ENCODE peak calls at places on chromosomes 7 and 10, in four cellular contexts. One of them, this sample, is unnamed.
A peak's percentile ranks its signal among the peaks of the same experiment; 100 is the strongest.

GRCh38 chr7:121385800-121386179 is 10.3 kb downstream of the FAM3C start:
- DNase-seq in GM12878: peak; percentile 76
- DNase-seq in K562: no peak
- DNase-seq in SK-N-SH: no peak
- DNase-seq in this sample: no peak

GRCh38 chr10:30732671-30733070 is 103.1 kb upstream of the LYZL2 start:
- DNase-seq in GM12878: no peak
- DNase-seq in K562: no peak
- DNase-seq in SK-N-SH: no peak
- DNase-seq in this sample: no peak

GRCh38 chr7:33973235-33974015 is 68.1 kb downstream of the BMPER start:
- DNase-seq in GM12878: no peak
- DNase-seq in K562: no peak
- DNase-seq in SK-N-SH: no peak
- DNase-seq in this sample: no peak

GRCh38 chr10:119281581-119282071 is 74.3 kb downstream of the GRK5 start:
- DNase-seq in GM12878: no peak
- DNase-seq in K562: no peak
- DNase-seq in SK-N-SH: peak; percentile 90
- DNase-seq in this sample: no peak

GRCh38 chr7:147276783-147277370 is 1160.3 kb downstream of the CNTNAP2 start:
- DNase-seq in GM12878: no peak
- DNase-seq in K562: no peak
- DNase-seq in SK-N-SH: no peak
- DNase-seq in this sample: no peak

GRCh38 chr10:53356616-53357349 is 584.2 kb upstream of the MBL2 start:
- DNase-seq in GM12878: no peak
- DNase-seq in K562: no peak
- DNase-seq in SK-N-SH: no peak
- DNase-seq in this sample: no peak

GRCh38 chr10:133123746-133124356 is 36.1 kb downstream of the ADGRA1 start:
- DNase-seq in GM12878: no peak
- DNase-seq in K562: no peak
- DNase-seq in SK-N-SH: no peak
- DNase-seq in this sample: peak; percentile 7

GRCh38 chr7:140623995-140624902 is 16.4 kb downstream of the DENND2A start:
- DNase-seq in GM12878: no peak
- DNase-seq in K562: no peak
- DNase-seq in SK-N-SH: no peak
- DNase-seq in this sample: no peak

GRCh38 chr7:74115326-74115725 is 31.7 kb downstream of the LIMK1 start:
- DNase-seq in GM12878: no peak
- DNase-seq in K562: no peak
- DNase-seq in SK-N-SH: peak; percentile 77
- DNase-seq in this sample: peak; percentile 75

GRCh38 chr10:62047960-62048383 is 146.5 kb downstream of the ARID5B start:
- DNase-seq in GM12878: no peak
- DNase-seq in K562: no peak
- DNase-seq in SK-N-SH: no peak
- DNase-seq in this sample: no peak

GRCh38 chr7:390761-391410 is 100.9 kb downstream of the FOXL3 start:
- DNase-seq in GM12878: no peak
- DNase-seq in K562: peak; percentile 4
- DNase-seq in SK-N-SH: peak; percentile 38
- DNase-seq in this sample: no peak

GRCh38 chr10:102120987-102121738 is 995 bp upstream of the LDB1 start:
- DNase-seq in GM12878: no peak
- DNase-seq in K562: peak; percentile 49
- DNase-seq in SK-N-SH: peak; percentile 74
- DNase-seq in this sample: peak; percentile 89

GRCh38 chr10:17527530-17528146 is 73.2 kb upstream of the ST8SIA6 start:
- DNase-seq in GM12878: no peak
- DNase-seq in K562: no peak
- DNase-seq in SK-N-SH: no peak
- DNase-seq in this sample: no peak

GRCh38 chr10:117375360-117376147 is at the start of gene PDZD8:
- DNase-seq in GM12878: peak; percentile 33
- DNase-seq in K562: peak; percentile 88
- DNase-seq in SK-N-SH: peak; percentile 96
- DNase-seq in this sample: peak; percentile 92

GRCh38 chr10:111934926-111935325 is 248.6 kb downstream of the GPAM start:
- DNase-seq in GM12878: no peak
- DNase-seq in K562: no peak
- DNase-seq in SK-N-SH: no peak
- DNase-seq in this sample: no peak

GRCh38 chr7:128233471-128233870 is 7.6 kb upstream of the LEP start:
- DNase-seq in GM12878: no peak
- DNase-seq in K562: no peak
- DNase-seq in SK-N-SH: no peak
- DNase-seq in this sample: no peak

GRCh38 chr10:59894114-59894513 is 12.2 kb downstream of the CCDC6 start:
- DNase-seq in GM12878: no peak
- DNase-seq in K562: no peak
- DNase-seq in SK-N-SH: no peak
- DNase-seq in this sample: no peak

GRCh38 chr10:83648184-83648583 is 491.1 kb upstream of the GHITM start:
- DNase-seq in GM12878: no peak
- DNase-seq in K562: no peak
- DNase-seq in SK-N-SH: no peak
- DNase-seq in this sample: no peak

GRCh38 chr7:78529392-78529791 is 730.8 kb downstream of the PHTF2 start:
- DNase-seq in GM12878: no peak
- DNase-seq in K562: no peak
- DNase-seq in SK-N-SH: no peak
- DNase-seq in this sample: no peak

GRCh38 chr7:159147687-159148086 is 3.0 kb upstream of the VIPR2 start:
- DNase-seq in GM12878: no peak
- DNase-seq in K562: no peak
- DNase-seq in SK-N-SH: no peak
- DNase-seq in this sample: no peak

GRCh38 chr10:114821915-114822770 is 563 bp downstream of the FHIP2A start:
- DNase-seq in GM12878: no peak
- DNase-seq in K562: peak; percentile 21
- DNase-seq in SK-N-SH: peak; percentile 81
- DNase-seq in this sample: peak; percentile 26

GRCh38 chr7:91852263-91852741 is 28.2 kb downstream of the MTERF1 start:
- DNase-seq in GM12878: no peak
- DNase-seq in K562: peak; percentile 51
- DNase-seq in SK-N-SH: no peak
- DNase-seq in this sample: no peak

GRCh38 chr7:152516216-152516615 is 80.4 kb upstream of the KMT2C start:
- DNase-seq in GM12878: no peak
- DNase-seq in K562: no peak
- DNase-seq in SK-N-SH: no peak
- DNase-seq in this sample: no peak

GRCh38 chr10:73589538-73590126 is 1.5 kb downstream of the USP54 start:
- DNase-seq in GM12878: no peak
- DNase-seq in K562: no peak
- DNase-seq in SK-N-SH: no peak
- DNase-seq in this sample: no peak

GRCh38 chr7:114606100-114606499 is 191.5 kb downstream of the FOXP2 start:
- DNase-seq in GM12878: no peak
- DNase-seq in K562: no peak
- DNase-seq in SK-N-SH: no peak
- DNase-seq in this sample: no peak

GRCh38 chr7:17374654-17375053 is 76.2 kb downstream of the AHR start:
- DNase-seq in GM12878: no peak
- DNase-seq in K562: no peak
- DNase-seq in SK-N-SH: no peak
- DNase-seq in this sample: no peak

GRCh38 chr7:143505845-143506244 is 28.2 kb downstream of the TAS2R41 start:
- DNase-seq in GM12878: no peak
- DNase-seq in K562: no peak
- DNase-seq in SK-N-SH: no peak
- DNase-seq in this sample: no peak

DNA sequence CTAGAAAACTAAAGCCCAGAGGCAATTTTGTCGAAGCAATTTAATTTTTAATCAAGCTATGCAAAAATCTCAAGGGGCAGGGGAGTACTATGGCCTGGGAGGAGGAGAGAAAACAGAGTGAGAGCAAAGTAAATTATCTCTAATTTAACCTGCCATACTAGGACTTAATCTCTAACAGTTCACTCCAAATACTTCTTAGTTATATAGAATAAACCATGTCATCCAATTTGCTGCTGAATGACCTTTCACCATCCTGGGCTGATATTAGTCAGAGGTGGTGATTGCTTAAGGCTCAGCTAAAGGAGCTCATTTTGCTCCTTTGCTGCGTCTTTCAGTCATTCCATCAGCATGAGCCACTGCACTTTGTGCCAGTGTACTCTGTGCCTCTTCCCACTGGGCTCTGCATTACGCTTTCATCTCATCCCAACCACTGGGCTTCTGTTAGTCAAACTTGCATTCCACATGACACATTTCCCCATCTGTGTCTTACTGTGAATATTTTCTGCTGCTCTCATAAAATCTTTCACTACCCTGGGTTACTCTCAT is 84.2 kb downstream of the CD36 start:
- DNase-seq in GM12878: no peak
- DNase-seq in K562: no peak
- DNase-seq in SK-N-SH: no peak
- DNase-seq in this sample: no peak
- TF ChIP-seq USF1 in GM12878: no peak
- TF ChIP-seq USF1 in K562: no peak
- TF ChIP-seq USF1 in SK-N-SH: no peak
- TF ChIP-seq USF1 in this sample: no peak

GRCh38 chr7:88628363-88629085 is 131.0 kb upstream of the ZNF804B start:
- DNase-seq in GM12878: peak; percentile 66
- DNase-seq in K562: no peak
- DNase-seq in SK-N-SH: no peak
- DNase-seq in this sample: no peak
- TF ChIP-seq USF1 in GM12878: no peak
- TF ChIP-seq USF1 in K562: no peak
- TF ChIP-seq USF1 in SK-N-SH: no peak
- TF ChIP-seq USF1 in this sample: no peak

GRCh38 chr7:49783446-49783845 is 10.0 kb downstream of the VWC2 start:
- DNase-seq in GM12878: no peak
- DNase-seq in K562: no peak
- DNase-seq in SK-N-SH: no peak
- DNase-seq in this sample: no peak
- TF ChIP-seq USF1 in GM12878: no peak
- TF ChIP-seq USF1 in K562: no peak
- TF ChIP-seq USF1 in SK-N-SH: no peak
- TF ChIP-seq USF1 in this sample: no peak

GRCh38 chr7:115951547-115951946 is 79.0 kb downstream of the TFEC start:
- DNase-seq in GM12878: no peak
- DNase-seq in K562: no peak
- DNase-seq in SK-N-SH: no peak
- DNase-seq in this sample: no peak
- TF ChIP-seq USF1 in GM12878: no peak
- TF ChIP-seq USF1 in K562: no peak
- TF ChIP-seq USF1 in SK-N-SH: no peak
- TF ChIP-seq USF1 in this sample: no peak

DNA sequence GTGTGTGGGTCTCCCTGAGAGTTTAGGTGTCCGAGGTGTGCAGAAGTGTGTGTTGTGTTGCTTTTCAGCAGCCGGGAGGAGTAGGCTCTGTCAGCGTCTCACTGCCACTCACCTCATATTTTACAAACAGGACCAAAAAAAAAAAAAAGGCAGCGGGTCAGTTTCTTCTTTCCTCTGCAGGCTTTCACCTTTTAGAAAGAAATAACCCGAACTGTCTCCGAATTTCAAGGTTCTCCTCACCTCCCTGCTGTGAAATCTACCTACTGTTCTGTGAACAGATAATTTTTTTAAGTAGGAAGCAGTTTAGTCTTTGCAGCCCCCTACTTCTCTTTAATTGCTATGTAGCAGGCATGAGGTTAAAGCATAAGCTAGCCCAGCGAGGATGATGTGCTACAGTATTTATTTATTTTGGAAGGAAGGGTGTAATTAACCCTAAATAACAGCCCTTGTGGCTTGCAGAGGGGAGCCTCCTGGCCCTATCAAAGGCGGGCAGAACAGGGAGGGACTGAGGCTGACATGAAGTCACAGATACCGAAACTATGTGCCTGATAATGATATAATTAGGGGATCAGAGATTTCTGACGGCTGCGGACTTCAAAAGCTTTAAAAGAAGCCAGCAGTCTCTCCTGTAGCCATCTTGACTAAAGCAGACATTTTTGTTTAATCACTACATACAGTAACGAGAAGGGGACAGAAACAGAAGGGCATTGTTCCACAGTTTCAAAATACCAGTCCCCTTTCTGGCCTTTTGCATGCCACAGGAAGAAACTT is 1.6 kb downstream of the BAMBI start:
- DNase-seq in GM12878: no peak
- DNase-seq in K562: peak; percentile 44
- DNase-seq in SK-N-SH: no peak
- DNase-seq in this sample: no peak
- TF ChIP-seq USF1 in GM12878: no peak
- TF ChIP-seq USF1 in K562: no peak
- TF ChIP-seq USF1 in SK-N-SH: no peak
- TF ChIP-seq USF1 in this sample: no peak

GRCh38 chr7:100162874-100163533 is 4.5 kb upstream of the TRAPPC14 start:
- DNase-seq in GM12878: no peak
- DNase-seq in K562: no peak
- DNase-seq in SK-N-SH: peak; percentile 23
- DNase-seq in this sample: no peak
- TF ChIP-seq USF1 in GM12878: peak; percentile 60
- TF ChIP-seq USF1 in K562: peak; percentile 78
- TF ChIP-seq USF1 in SK-N-SH: no peak
- TF ChIP-seq USF1 in this sample: peak; percentile 59